ENCODE peak calls at places on chromosomes 12 and 14, in seven cellular contexts. One of them, this sample, is unnamed.
A peak's percentile ranks its signal among the peaks of the same experiment; 100 is the strongest.

GRCh38 chr12:51009038-51009437 is 17.1 kb downstream of the SLC11A2 start:
- DNase-seq in CD8-positive, alpha-beta T cell: peak; percentile 36
- DNase-seq in IMR-90: no peak
- DNase-seq in choroid plexus epithelial cell: peak; percentile 53
- DNase-seq in heart left ventricle: peak; percentile 70
- DNase-seq in A549: no peak
- DNase-seq in gastrocnemius medialis: peak; percentile 81
- DNase-seq in this sample: no peak

GRCh38 chr14:67432088-67432564 is 20.2 kb upstream of the PLEK2 start:
- DNase-seq in CD8-positive, alpha-beta T cell: no peak
- DNase-seq in gastrocnemius medialis: no peak
- DNase-seq in IMR-90: no peak
- DNase-seq in choroid plexus epithelial cell: no peak
- DNase-seq in heart left ventricle: no peak
- DNase-seq in A549: no peak
- DNase-seq in this sample: no peak

GRCh38 chr14:98101323-98101722 is 1170.7 kb downstream of the BCL11B start:
- DNase-seq in CD8-positive, alpha-beta T cell: no peak
- DNase-seq in A549: no peak
- DNase-seq in gastrocnemius medialis: no peak
- DNase-seq in choroid plexus epithelial cell: no peak
- DNase-seq in heart left ventricle: no peak
- DNase-seq in IMR-90: no peak
- DNase-seq in this sample: no peak

GRCh38 chr14:21825147-21825743 is 151.6 kb upstream of the OR4E1 start:
- DNase-seq in gastrocnemius medialis: no peak
- DNase-seq in IMR-90: peak; percentile 4
- DNase-seq in choroid plexus epithelial cell: peak; percentile 34
- DNase-seq in heart left ventricle: no peak
- DNase-seq in A549: peak; percentile 13
- DNase-seq in CD8-positive, alpha-beta T cell: no peak
- DNase-seq in this sample: no peak

GRCh38 chr12:76197283-76197682 is 112.8 kb upstream of the NAP1L1 start:
- DNase-seq in CD8-positive, alpha-beta T cell: no peak
- DNase-seq in gastrocnemius medialis: no peak
- DNase-seq in A549: no peak
- DNase-seq in IMR-90: no peak
- DNase-seq in heart left ventricle: no peak
- DNase-seq in choroid plexus epithelial cell: no peak
- DNase-seq in this sample: no peak

GRCh38 chr12:11753826-11754225 is 104.4 kb downstream of the ETV6 start:
- DNase-seq in choroid plexus epithelial cell: no peak
- DNase-seq in CD8-positive, alpha-beta T cell: no peak
- DNase-seq in heart left ventricle: no peak
- DNase-seq in A549: no peak
- DNase-seq in IMR-90: no peak
- DNase-seq in gastrocnemius medialis: no peak
- DNase-seq in this sample: no peak

GRCh38 chr12:53955036-53955775 is 503 bp downstream of the HOXC12 start:
- DNase-seq in heart left ventricle: no peak
- DNase-seq in gastrocnemius medialis: no peak
- DNase-seq in choroid plexus epithelial cell: no peak
- DNase-seq in A549: no peak
- DNase-seq in IMR-90: no peak
- DNase-seq in CD8-positive, alpha-beta T cell: no peak
- DNase-seq in this sample: no peak

GRCh38 chr12:60872219-60872618 is 1276.4 kb downstream of the SLC16A7 start:
- DNase-seq in gastrocnemius medialis: no peak
- DNase-seq in A549: no peak
- DNase-seq in heart left ventricle: peak; percentile 28
- DNase-seq in choroid plexus epithelial cell: no peak
- DNase-seq in IMR-90: no peak
- DNase-seq in CD8-positive, alpha-beta T cell: no peak
- DNase-seq in this sample: no peak

GRCh38 chr14:54253195-54253947 is 143.4 kb upstream of the CDKN3 start:
- DNase-seq in gastrocnemius medialis: no peak
- DNase-seq in A549: peak; percentile 33
- DNase-seq in choroid plexus epithelial cell: peak; percentile 82
- DNase-seq in CD8-positive, alpha-beta T cell: no peak
- DNase-seq in IMR-90: peak; percentile 89
- DNase-seq in heart left ventricle: no peak
- DNase-seq in this sample: no peak

GRCh38 chr12:119115296-119115905 is 63.3 kb upstream of the HSPB8 start:
- DNase-seq in IMR-90: peak; percentile 31
- DNase-seq in CD8-positive, alpha-beta T cell: no peak
- DNase-seq in choroid plexus epithelial cell: peak; percentile 27
- DNase-seq in gastrocnemius medialis: no peak
- DNase-seq in heart left ventricle: no peak
- DNase-seq in A549: peak; percentile 41
- DNase-seq in this sample: peak; percentile 5

GRCh38 chr12:90959538-90960139 is 4.7 kb upstream of the CCER1 start:
- DNase-seq in A549: peak; percentile 29
- DNase-seq in CD8-positive, alpha-beta T cell: no peak
- DNase-seq in choroid plexus epithelial cell: peak; percentile 79
- DNase-seq in IMR-90: peak; percentile 58
- DNase-seq in gastrocnemius medialis: no peak
- DNase-seq in heart left ventricle: no peak
- DNase-seq in this sample: no peak

GRCh38 chr12:54683388-54683787 is 35.2 kb upstream of the DCD start:
- DNase-seq in heart left ventricle: no peak
- DNase-seq in IMR-90: no peak
- DNase-seq in gastrocnemius medialis: no peak
- DNase-seq in CD8-positive, alpha-beta T cell: no peak
- DNase-seq in A549: no peak
- DNase-seq in choroid plexus epithelial cell: no peak
- DNase-seq in this sample: no peak

GRCh38 chr14:74949211-74949610 is 6.2 kb downstream of the PGF start:
- DNase-seq in CD8-positive, alpha-beta T cell: no peak
- DNase-seq in choroid plexus epithelial cell: no peak
- DNase-seq in heart left ventricle: no peak
- DNase-seq in IMR-90: no peak
- DNase-seq in gastrocnemius medialis: no peak
- DNase-seq in A549: no peak
- DNase-seq in this sample: no peak

GRCh38 chr12:12508612-12509011 is 54.1 kb downstream of the DUSP16 start:
- DNase-seq in A549: no peak
- DNase-seq in choroid plexus epithelial cell: peak; percentile 54
- DNase-seq in CD8-positive, alpha-beta T cell: no peak
- DNase-seq in IMR-90: peak; percentile 45
- DNase-seq in gastrocnemius medialis: no peak
- DNase-seq in heart left ventricle: no peak
- DNase-seq in this sample: no peak

GRCh38 chr14:81435578-81436295 is 35.6 kb upstream of the STON2 start:
- DNase-seq in choroid plexus epithelial cell: peak; percentile 18
- DNase-seq in heart left ventricle: peak; percentile 70
- DNase-seq in A549: peak; percentile 51
- DNase-seq in CD8-positive, alpha-beta T cell: no peak
- DNase-seq in IMR-90: peak; percentile 2
- DNase-seq in gastrocnemius medialis: peak; percentile 20
- DNase-seq in this sample: no peak

GRCh38 chr12:52121848-52122838 is 42.6 kb downstream of the SMIM41 start:
- DNase-seq in heart left ventricle: peak; percentile 83
- DNase-seq in A549: peak; percentile 68
- DNase-seq in CD8-positive, alpha-beta T cell: peak; percentile 47
- DNase-seq in gastrocnemius medialis: peak; percentile 33
- DNase-seq in choroid plexus epithelial cell: peak; percentile 67
- DNase-seq in IMR-90: peak; percentile 58
- DNase-seq in this sample: no peak

GRCh38 chr12:18580286-18580685 is 157.5 kb downstream of the PLCZ1 start:
- DNase-seq in IMR-90: peak; percentile 38
- DNase-seq in CD8-positive, alpha-beta T cell: no peak
- DNase-seq in A549: no peak
- DNase-seq in heart left ventricle: no peak
- DNase-seq in gastrocnemius medialis: no peak
- DNase-seq in choroid plexus epithelial cell: no peak
- DNase-seq in this sample: no peak

GRCh38 chr12:2959194-2959507 is at the start of gene TEAD4:
- DNase-seq in CD8-positive, alpha-beta T cell: no peak
- DNase-seq in choroid plexus epithelial cell: peak; percentile 72
- DNase-seq in A549: peak; percentile 90
- DNase-seq in gastrocnemius medialis: peak; percentile 30
- DNase-seq in heart left ventricle: peak; percentile 81
- DNase-seq in IMR-90: peak; percentile 74
- DNase-seq in this sample: no peak

GRCh38 chr12:107731376-107731775 is 29.6 kb downstream of the PRDM4 start:
- DNase-seq in choroid plexus epithelial cell: peak; percentile 23
- DNase-seq in IMR-90: no peak
- DNase-seq in CD8-positive, alpha-beta T cell: no peak
- DNase-seq in gastrocnemius medialis: no peak
- DNase-seq in heart left ventricle: no peak
- DNase-seq in A549: no peak
- DNase-seq in this sample: peak; percentile 8

GRCh38 chr14:40629144-40629543 is 977.5 kb upstream of the LRFN5 start:
- DNase-seq in heart left ventricle: peak; percentile 12
- DNase-seq in A549: no peak
- DNase-seq in gastrocnemius medialis: no peak
- DNase-seq in choroid plexus epithelial cell: no peak
- DNase-seq in IMR-90: no peak
- DNase-seq in CD8-positive, alpha-beta T cell: no peak
- DNase-seq in this sample: no peak

GRCh38 chr14:70118064-70118463 is 70.7 kb downstream of the SLC8A3 start:
- DNase-seq in CD8-positive, alpha-beta T cell: no peak
- DNase-seq in gastrocnemius medialis: no peak
- DNase-seq in A549: no peak
- DNase-seq in IMR-90: no peak
- DNase-seq in choroid plexus epithelial cell: no peak
- DNase-seq in heart left ventricle: no peak
- DNase-seq in this sample: no peak

GRCh38 chr12:115155665-115156645 is 472.0 kb upstream of the TBX3 start:
- DNase-seq in CD8-positive, alpha-beta T cell: no peak
- DNase-seq in gastrocnemius medialis: no peak
- DNase-seq in IMR-90: peak; percentile 95
- DNase-seq in heart left ventricle: no peak
- DNase-seq in choroid plexus epithelial cell: peak; percentile 77
- DNase-seq in A549: peak; percentile 13
- DNase-seq in this sample: no peak

GRCh38 chr14:31768355-31768754 is 207.2 kb downstream of the NUBPL start:
- DNase-seq in choroid plexus epithelial cell: no peak
- DNase-seq in A549: no peak
- DNase-seq in heart left ventricle: no peak
- DNase-seq in IMR-90: no peak
- DNase-seq in gastrocnemius medialis: no peak
- DNase-seq in CD8-positive, alpha-beta T cell: no peak
- DNase-seq in this sample: no peak
- H3K4me3 ChIP-seq in choroid plexus epithelial cell: no peak overlapping the region
- H3K4me3 ChIP-seq in A549: no peak overlapping the region
- H3K4me3 ChIP-seq in heart left ventricle: no peak overlapping the region
- H3K4me3 ChIP-seq in IMR-90: no peak overlapping the region
- H3K4me3 ChIP-seq in gastrocnemius medialis: no peak overlapping the region
- H3K4me3 ChIP-seq in CD8-positive, alpha-beta T cell: no peak overlapping the region
- H3K4me3 ChIP-seq in this sample: no peak overlapping the region

GRCh38 chr12:56084958-56085543 is 5.1 kb downstream of the ERBB3 start:
- DNase-seq in A549: peak; percentile 62
- DNase-seq in heart left ventricle: no peak
- DNase-seq in IMR-90: no peak
- DNase-seq in choroid plexus epithelial cell: peak; percentile 15
- DNase-seq in gastrocnemius medialis: no peak
- DNase-seq in CD8-positive, alpha-beta T cell: no peak
- DNase-seq in this sample: no peak
- TF ChIP-seq CTCF in A549: peak; percentile 31
- TF ChIP-seq CTCF in heart left ventricle: peak; percentile 17
- TF ChIP-seq CTCF in IMR-90: peak; percentile 24
- TF ChIP-seq CTCF in choroid plexus epithelial cell: peak; percentile 58
- TF ChIP-seq CTCF in gastrocnemius medialis: no peak
- TF ChIP-seq CTCF in CD8-positive, alpha-beta T cell: no peak
- TF ChIP-seq CTCF in this sample: peak; percentile 52

GRCh38 chr12:127570793-127571360 is 696.1 kb upstream of the TMEM132C start:
- DNase-seq in gastrocnemius medialis: no peak
- DNase-seq in CD8-positive, alpha-beta T cell: no peak
- DNase-seq in IMR-90: no peak
- DNase-seq in choroid plexus epithelial cell: peak; percentile 17
- DNase-seq in A549: no peak
- DNase-seq in heart left ventricle: no peak
- DNase-seq in this sample: no peak
- H3K4me3 ChIP-seq in gastrocnemius medialis: no peak overlapping the region
- H3K4me3 ChIP-seq in CD8-positive, alpha-beta T cell: no peak overlapping the region
- H3K4me3 ChIP-seq in IMR-90: no peak overlapping the region
- H3K4me3 ChIP-seq in choroid plexus epithelial cell: no peak overlapping the region
- H3K4me3 ChIP-seq in A549: no peak overlapping the region
- H3K4me3 ChIP-seq in heart left ventricle: no peak overlapping the region
- H3K4me3 ChIP-seq in this sample: no peak overlapping the region

DNA sequence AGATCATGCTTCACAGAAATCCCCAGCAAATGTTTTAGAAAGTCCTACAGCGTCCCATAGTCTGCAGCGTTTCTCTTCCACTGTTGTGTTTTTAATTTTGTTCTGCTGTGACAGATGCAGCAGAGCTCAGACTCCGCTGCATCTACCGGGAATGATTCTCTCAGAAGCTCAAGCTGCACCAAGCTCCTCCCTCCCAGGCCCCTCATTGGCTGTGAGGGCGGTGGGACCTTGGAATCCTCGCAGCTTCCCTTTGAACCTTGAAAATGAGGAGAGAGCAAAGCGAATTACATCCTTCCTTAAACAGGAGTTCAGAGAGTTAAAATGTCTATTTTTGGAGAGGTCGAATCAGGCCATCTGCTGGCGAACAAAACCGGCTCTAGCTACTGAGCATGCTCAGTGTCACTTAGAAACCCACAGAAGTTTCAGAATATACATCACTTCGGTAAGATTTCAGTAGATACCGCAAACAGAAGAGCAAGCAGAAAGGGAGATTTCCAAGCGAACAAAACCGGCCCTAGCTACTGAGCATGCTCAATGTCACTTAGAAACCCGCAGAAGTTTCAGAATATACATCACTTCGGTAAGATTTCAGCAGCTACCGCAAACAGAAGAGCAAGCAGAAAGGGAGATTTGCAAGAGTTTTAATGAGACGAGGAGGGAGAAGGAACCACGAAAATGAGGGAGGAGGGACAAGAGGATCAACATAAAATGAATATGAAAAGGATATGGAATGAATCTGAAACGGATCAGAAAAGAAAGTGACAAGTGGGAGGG is at the start of gene ABCD2:
- DNase-seq in gastrocnemius medialis: peak; percentile 31
- DNase-seq in heart left ventricle: peak; percentile 76
- DNase-seq in CD8-positive, alpha-beta T cell: peak; percentile 55
- DNase-seq in choroid plexus epithelial cell: peak; percentile 86
- DNase-seq in IMR-90: peak; percentile 58
- DNase-seq in A549: peak; percentile 49
- DNase-seq in this sample: peak; percentile 97
- TF ChIP-seq CTCF in gastrocnemius medialis: no peak
- TF ChIP-seq CTCF in heart left ventricle: peak; percentile 16
- TF ChIP-seq CTCF in CD8-positive, alpha-beta T cell: peak; percentile 17
- TF ChIP-seq CTCF in choroid plexus epithelial cell: no peak
- TF ChIP-seq CTCF in IMR-90: no peak
- TF ChIP-seq CTCF in A549: peak; percentile 36
- TF ChIP-seq CTCF in this sample: peak; percentile 25